ENCODE peak calls at places on chromosome 12, in six cellular contexts. Q, G, K, Y, M and N are unnamed samples.

GRCh38 chr12:67940780-67941243 is 48.4 kb upstream of the IFNG-AS1 start:
- DNase-seq in Q (no peak), G (peak; percentile 36), K (peak; percentile 11), Y (no peak), M (no peak), N (no peak)

GRCh38 chr12:53213348-53213747 is 6.3 kb upstream of the ITGB7 start:
- DNase-seq in Q (peak; percentile 88), G (peak; percentile 84), K (peak; percentile 87), Y (peak; percentile 91), M (peak; percentile 87), N (peak; percentile 74)

GRCh38 chr12:100959481-100959880 is 164.9 kb downstream of the ANO4 start:
- DNase-seq in Q (no peak), G (no peak), K (no peak), Y (no peak), M (peak; percentile 7), N (no peak)

GRCh38 chr12:52581481-52581880 is 7.8 kb upstream of the KRT74 start:
- DNase-seq in Q (no peak), G (no peak), K (no peak), Y (peak; percentile 40), M (no peak), N (no peak)

GRCh38 chr12:130846386-130846785 is 7.3 kb upstream of the STX2 start:
- DNase-seq in Q (no peak), G (no peak), K (no peak), Y (no peak), M (no peak), N (no peak)

GRCh38 chr12:55874465-55874864 is 31.7 kb upstream of the MMP19 start:
- DNase-seq in Q (no peak), G (no peak), K (no peak), Y (no peak), M (no peak), N (no peak)

GRCh38 chr12:13254311-13254710 is 57.8 kb downstream of the EMP1 start:
- DNase-seq in Q (no peak), G (no peak), K (no peak), Y (no peak), M (no peak), N (no peak)

GRCh38 chr12:95943231-95943842 is at the start of gene AMDHD1:
- DNase-seq in Q (peak; percentile 42), G (peak; percentile 56), K (peak; percentile 62), Y (peak; percentile 74), M (no peak), N (peak; percentile 61)

GRCh38 chr12:33988888-33989287 is 33.4 kb upstream of the ALG10 start:
- DNase-seq in Q (no peak), G (no peak), K (no peak), Y (no peak), M (no peak), N (no peak)

GRCh38 chr12:77847060-77847541 is 16.4 kb downstream of the NAV3 start:
- DNase-seq in Q (peak; percentile 5), G (no peak), K (no peak), Y (no peak), M (no peak), N (peak; percentile 10)

GRCh38 chr12:2451025-2451424 is 343.7 kb upstream of the FKBP4 start:
- DNase-seq in Q (no peak), G (no peak), K (no peak), Y (peak; percentile 13), M (no peak), N (no peak)

GRCh38 chr12:78540621-78541336 is 323.8 kb upstream of the SYT1 start:
- DNase-seq in Q (no peak), G (no peak), K (no peak), Y (no peak), M (no peak), N (no peak)

GRCh38 chr12:109433618-109434017 is 43.5 kb downstream of the KCTD10 start:
- DNase-seq in Q (no peak), G (no peak), K (no peak), Y (no peak), M (peak; percentile 18), N (no peak)

GRCh38 chr12:58419905-58420304 is 478.5 kb downstream of the ATP23 start:
- DNase-seq in Q (no peak), G (no peak), K (no peak), Y (no peak), M (no peak), N (no peak)

GRCh38 chr12:47781479-47782371 is 8.7 kb downstream of the SLC48A1 start:
- DNase-seq in Q (no peak), G (no peak), K (no peak), Y (no peak), M (no peak), N (no peak)
- TF ChIP-seq POLR2A in Q (peak; percentile 4), G (no peak), K (no peak), Y (no peak), M (peak; percentile 59), N (peak; percentile 17)

GRCh38 chr12:104501641-104502040 is 44.9 kb downstream of the CHST11 start:
- DNase-seq in Q (no peak), G (no peak), K (no peak), Y (no peak), M (no peak), N (no peak)

GRCh38 chr12:104498211-104498801 is 41.6 kb downstream of the CHST11 start:
- DNase-seq in Q (no peak), G (no peak), K (no peak), Y (no peak), M (no peak), N (no peak)

GRCh38 chr12:104499207-104499606 is 42.5 kb downstream of the CHST11 start:
- DNase-seq in Q (no peak), G (no peak), K (no peak), Y (no peak), M (no peak), N (no peak)

GRCh38 chr12:104501115-104501514 is 44.4 kb downstream of the CHST11 start:
- DNase-seq in Q (no peak), G (no peak), K (no peak), Y (no peak), M (no peak), N (no peak)

GRCh38 chr12:104499668-104500328 is 43.0 kb downstream of the CHST11 start:
- DNase-seq in Q (no peak), G (no peak), K (no peak), Y (no peak), M (no peak), N (no peak)
- TF ChIP-seq POLR2AphosphoS5 in Q (no peak), G (no peak), K (no peak), Y (no peak), M (no peak), N (no peak)

GRCh38 chr12:50927766-50928224 is 24.5 kb upstream of the HIGD1C start:
- DNase-seq in Q (no peak), G (no peak), K (no peak), Y (no peak), M (no peak), N (no peak)

GRCh38 chr12:50926415-50926814 is 25.9 kb upstream of the HIGD1C start:
- DNase-seq in Q (no peak), G (no peak), K (no peak), Y (no peak), M (no peak), N (no peak)

GRCh38 chr12:50927356-50927755 is 25.0 kb upstream of the HIGD1C start:
- DNase-seq in Q (no peak), G (no peak), K (no peak), Y (no peak), M (no peak), N (no peak)

GRCh38 chr12:50929831-50930230 is 22.5 kb upstream of the HIGD1C start:
- DNase-seq in Q (no peak), G (no peak), K (no peak), Y (no peak), M (no peak), N (no peak)

GRCh38 chr12:50928392-50928791 is 24.0 kb upstream of the HIGD1C start:
- DNase-seq in Q (no peak), G (no peak), K (no peak), Y (no peak), M (no peak), N (no peak)
- TF ChIP-seq POLR2A in Q (no peak), G (no peak), K (no peak), Y (no peak), M (no peak), N (no peak)

DNA sequence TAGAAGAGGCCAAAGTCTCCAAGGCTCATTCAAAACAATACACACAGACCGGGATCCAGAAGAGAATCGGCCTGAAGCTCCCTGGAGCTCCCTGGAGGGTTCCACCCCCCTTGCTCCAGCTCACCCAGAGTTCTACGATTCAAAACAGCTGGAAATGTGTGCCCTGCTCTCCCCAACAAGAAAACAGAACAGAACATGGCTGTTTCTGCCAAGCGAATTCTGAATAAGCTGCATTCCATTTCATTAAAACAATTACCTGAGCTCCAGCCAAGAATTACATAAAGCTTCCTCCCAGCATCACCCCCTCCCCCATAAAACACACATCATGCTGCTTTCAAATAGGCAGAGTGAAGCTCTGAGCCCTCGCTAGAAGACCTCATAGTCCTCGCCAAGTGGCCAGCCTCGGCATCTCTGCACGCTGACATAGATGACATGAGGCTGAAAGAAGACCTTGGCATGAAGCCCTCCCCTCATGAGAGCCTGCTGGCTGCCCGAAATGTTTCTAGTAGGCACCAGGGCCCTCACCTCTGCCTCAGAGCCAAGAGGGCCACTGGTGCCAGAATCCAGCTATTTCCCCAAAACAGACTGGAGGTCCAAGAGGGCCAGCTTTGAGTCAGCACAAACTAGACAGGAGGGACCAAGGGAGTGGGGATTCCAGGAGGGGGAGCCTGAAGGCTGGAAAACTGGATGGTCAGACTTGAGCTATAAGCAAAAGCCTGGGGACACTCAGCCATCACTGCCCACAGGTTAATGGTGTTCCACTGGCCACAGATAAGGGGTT is 8.3 kb downstream of the PXN start:
- DNase-seq in Q (no peak), G (peak; percentile 42), K (no peak), Y (peak; percentile 83), M (no peak), N (no peak)
- TF ChIP-seq POLR2AphosphoS5 in Q (no peak), G (peak; percentile 27), K (no peak), Y (no peak), M (no peak), N (no peak)

GRCh38 chr12:46857486-46857885 is 31.7 kb upstream of the SLC38A4 start:
- DNase-seq in Q (no peak), G (no peak), K (no peak), Y (peak; percentile 64), M (no peak), N (no peak)
- TF ChIP-seq POLR2A in Q (no peak), G (no peak), K (no peak), Y (no peak), M (no peak), N (no peak)